ENCODE peak calls at places on chromosome 11, in six cellular contexts. One of them, this sample, is unnamed.

GRCh38 chr11:116348226-116348625 is 424.6 kb downstream of the BUD13 start:
- DNase-seq in T-cell: no peak
- DNase-seq in NCI-H1105: no peak
- DNase-seq in NCI-H446 treated with DMSO at 0.1 percent for 48 hours: no peak
- DNase-seq in Peyer's patch: no peak
- DNase-seq in lower leg skin: peak
- DNase-seq in this sample: no peak

GRCh38 chr11:129251067-129251466 is 58.9 kb upstream of the ARHGAP32 start:
- DNase-seq in NCI-H446 treated with DMSO at 0.1 percent for 48 hours: no peak
- DNase-seq in NCI-H1105: no peak
- DNase-seq in Peyer's patch: no peak
- DNase-seq in T-cell: no peak
- DNase-seq in lower leg skin: no peak
- DNase-seq in this sample: no peak

GRCh38 chr11:35969089-35970046 is 25.5 kb downstream of the LDLRAD3 start:
- DNase-seq in Peyer's patch: no peak
- DNase-seq in T-cell: no peak
- DNase-seq in NCI-H1105: no peak
- DNase-seq in NCI-H446 treated with DMSO at 0.1 percent for 48 hours: peak
- DNase-seq in lower leg skin: no peak
- DNase-seq in this sample: no peak

GRCh38 chr11:9615031-9615451 is 41.6 kb downstream of the WEE1 start:
- DNase-seq in T-cell: no peak
- DNase-seq in Peyer's patch: no peak
- DNase-seq in NCI-H446 treated with DMSO at 0.1 percent for 48 hours: no peak
- DNase-seq in lower leg skin: no peak
- DNase-seq in NCI-H1105: no peak
- DNase-seq in this sample: no peak

GRCh38 chr11:112381578-112381977 is 120.9 kb upstream of the PLET1 start:
- DNase-seq in NCI-H1105: no peak
- DNase-seq in Peyer's patch: no peak
- DNase-seq in lower leg skin: no peak
- DNase-seq in NCI-H446 treated with DMSO at 0.1 percent for 48 hours: no peak
- DNase-seq in T-cell: no peak
- DNase-seq in this sample: no peak

GRCh38 chr11:134207538-134208239 is 16.1 kb downstream of the NCAPD3 start:
- DNase-seq in NCI-H446 treated with DMSO at 0.1 percent for 48 hours: no peak
- DNase-seq in lower leg skin: no peak
- DNase-seq in Peyer's patch: peak
- DNase-seq in T-cell: peak
- DNase-seq in NCI-H1105: peak
- DNase-seq in this sample: no peak

GRCh38 chr11:47797633-47798032 is 30.5 kb upstream of the FNBP4 start:
- DNase-seq in Peyer's patch: no peak
- DNase-seq in NCI-H446 treated with DMSO at 0.1 percent for 48 hours: no peak
- DNase-seq in lower leg skin: no peak
- DNase-seq in T-cell: no peak
- DNase-seq in NCI-H1105: no peak
- DNase-seq in this sample: no peak

GRCh38 chr11:11451501-11452005 is 98.5 kb upstream of the CSNK2A3 start:
- DNase-seq in T-cell: no peak
- DNase-seq in Peyer's patch: no peak
- DNase-seq in lower leg skin: no peak
- DNase-seq in NCI-H1105: no peak
- DNase-seq in NCI-H446 treated with DMSO at 0.1 percent for 48 hours: no peak
- DNase-seq in this sample: no peak

GRCh38 chr11:2770556-2771301 is 70.9 kb upstream of the KCNQ1OT1 start:
- DNase-seq in NCI-H1105: no peak
- DNase-seq in T-cell: no peak
- DNase-seq in NCI-H446 treated with DMSO at 0.1 percent for 48 hours: no peak
- DNase-seq in Peyer's patch: peak
- DNase-seq in lower leg skin: peak
- DNase-seq in this sample: peak

GRCh38 chr11:14981507-14981906 is 9.4 kb upstream of the CALCA start:
- DNase-seq in NCI-H1105: peak
- DNase-seq in T-cell: no peak
- DNase-seq in Peyer's patch: no peak
- DNase-seq in NCI-H446 treated with DMSO at 0.1 percent for 48 hours: no peak
- DNase-seq in lower leg skin: no peak
- DNase-seq in this sample: no peak

GRCh38 chr11:35918716-35919115 is 25.1 kb upstream of the LDLRAD3 start:
- DNase-seq in Peyer's patch: no peak
- DNase-seq in T-cell: no peak
- DNase-seq in NCI-H446 treated with DMSO at 0.1 percent for 48 hours: peak
- DNase-seq in NCI-H1105: no peak
- DNase-seq in lower leg skin: no peak
- DNase-seq in this sample: no peak

GRCh38 chr11:44631831-44632230 is 66.4 kb downstream of the CD82 start:
- DNase-seq in T-cell: no peak
- DNase-seq in NCI-H446 treated with DMSO at 0.1 percent for 48 hours: no peak
- DNase-seq in Peyer's patch: no peak
- DNase-seq in lower leg skin: peak
- DNase-seq in NCI-H1105: no peak
- DNase-seq in this sample: peak

GRCh38 chr11:76329084-76329648 is 51.8 kb downstream of the THAP12 start:
- DNase-seq in T-cell: no peak
- DNase-seq in NCI-H446 treated with DMSO at 0.1 percent for 48 hours: no peak
- DNase-seq in Peyer's patch: no peak
- DNase-seq in NCI-H1105: no peak
- DNase-seq in lower leg skin: no peak
- DNase-seq in this sample: no peak

GRCh38 chr11:70705930-70706329 is 307.6 kb downstream of the CTTN start:
- DNase-seq in T-cell: no peak
- DNase-seq in NCI-H1105: no peak
- DNase-seq in Peyer's patch: no peak
- DNase-seq in NCI-H446 treated with DMSO at 0.1 percent for 48 hours: no peak
- DNase-seq in lower leg skin: no peak
- DNase-seq in this sample: no peak

GRCh38 chr11:619625-620050 is 3.9 kb upstream of the IRF7 start:
- DNase-seq in Peyer's patch: no peak
- DNase-seq in NCI-H446 treated with DMSO at 0.1 percent for 48 hours: no peak
- DNase-seq in NCI-H1105: no peak
- DNase-seq in lower leg skin: no peak
- DNase-seq in T-cell: no peak
- DNase-seq in this sample: no peak

GRCh38 chr11:110431212-110432073 is 1.7 kb downstream of the FDX1 start:
- DNase-seq in NCI-H446 treated with DMSO at 0.1 percent for 48 hours: no peak
- DNase-seq in T-cell: no peak
- DNase-seq in Peyer's patch: no peak
- DNase-seq in lower leg skin: no peak
- DNase-seq in NCI-H1105: no peak
- DNase-seq in this sample: no peak

GRCh38 chr11:130826572-130826971 is 89.7 kb downstream of the SNX19 start:
- DNase-seq in T-cell: no peak
- DNase-seq in NCI-H1105: no peak
- DNase-seq in Peyer's patch: no peak
- DNase-seq in lower leg skin: no peak
- DNase-seq in NCI-H446 treated with DMSO at 0.1 percent for 48 hours: no peak
- DNase-seq in this sample: no peak

GRCh38 chr11:5922749-5923426 is 19.2 kb upstream of the OR56A3 start:
- DNase-seq in lower leg skin: no peak
- DNase-seq in NCI-H446 treated with DMSO at 0.1 percent for 48 hours: no peak
- DNase-seq in T-cell: no peak
- DNase-seq in NCI-H1105: no peak
- DNase-seq in Peyer's patch: no peak
- DNase-seq in this sample: no peak

GRCh38 chr11:30683176-30683575 is 97.0 kb upstream of the MPPED2 start:
- DNase-seq in Peyer's patch: no peak
- DNase-seq in lower leg skin: no peak
- DNase-seq in T-cell: no peak
- DNase-seq in NCI-H1105: no peak
- DNase-seq in NCI-H446 treated with DMSO at 0.1 percent for 48 hours: no peak
- DNase-seq in this sample: no peak

GRCh38 chr11:70210516-70210915 is 7.4 kb downstream of the FADD start:
- DNase-seq in lower leg skin: no peak
- DNase-seq in NCI-H1105: no peak
- DNase-seq in T-cell: no peak
- DNase-seq in NCI-H446 treated with DMSO at 0.1 percent for 48 hours: no peak
- DNase-seq in Peyer's patch: no peak
- DNase-seq in this sample: no peak

GRCh38 chr11:16825091-16825490 is 86.6 kb downstream of the C11orf58 start:
- DNase-seq in T-cell: no peak
- DNase-seq in NCI-H1105: no peak
- DNase-seq in NCI-H446 treated with DMSO at 0.1 percent for 48 hours: no peak
- DNase-seq in lower leg skin: no peak
- DNase-seq in Peyer's patch: no peak
- DNase-seq in this sample: no peak

GRCh38 chr11:66564984-66565383 is 3.4 kb downstream of the CTSF start:
- DNase-seq in Peyer's patch: no peak
- DNase-seq in NCI-H446 treated with DMSO at 0.1 percent for 48 hours: no peak
- DNase-seq in lower leg skin: no peak
- DNase-seq in NCI-H1105: no peak
- DNase-seq in T-cell: no peak
- DNase-seq in this sample: no peak

GRCh38 chr11:17563248-17563647 is 16.2 kb downstream of the OTOG start:
- DNase-seq in lower leg skin: no peak
- DNase-seq in T-cell: no peak
- DNase-seq in Peyer's patch: no peak
- DNase-seq in NCI-H446 treated with DMSO at 0.1 percent for 48 hours: no peak
- DNase-seq in NCI-H1105: no peak
- DNase-seq in this sample: peak

GRCh38 chr11:9575531-9576240 is 2.2 kb downstream of the WEE1 start:
- DNase-seq in NCI-H446 treated with DMSO at 0.1 percent for 48 hours: no peak
- DNase-seq in lower leg skin: no peak
- DNase-seq in Peyer's patch: no peak
- DNase-seq in NCI-H1105: no peak
- DNase-seq in T-cell: no peak
- DNase-seq in this sample: no peak

GRCh38 chr11:112057170-112057569 is 16.6 kb downstream of the PIH1D2 start:
- DNase-seq in NCI-H1105: no peak
- DNase-seq in NCI-H446 treated with DMSO at 0.1 percent for 48 hours: no peak
- DNase-seq in Peyer's patch: no peak
- DNase-seq in T-cell: no peak
- DNase-seq in lower leg skin: no peak
- DNase-seq in this sample: no peak

GRCh38 chr11:83033367-83033766 is 38.3 kb downstream of the RAB30 start:
- DNase-seq in lower leg skin: no peak
- DNase-seq in NCI-H1105: no peak
- DNase-seq in T-cell: no peak
- DNase-seq in NCI-H446 treated with DMSO at 0.1 percent for 48 hours: no peak
- DNase-seq in Peyer's patch: no peak
- DNase-seq in this sample: no peak

GRCh38 chr11:1561266-1561665 is 10.8 kb downstream of the DUSP8 start:
- DNase-seq in NCI-H1105: no peak
- DNase-seq in Peyer's patch: peak
- DNase-seq in T-cell: no peak
- DNase-seq in lower leg skin: no peak
- DNase-seq in NCI-H446 treated with DMSO at 0.1 percent for 48 hours: no peak
- DNase-seq in this sample: no peak